ENCODE peak calls at places on chromosomes 12 and 14, in ten cellular contexts. C is dorsolateral prefrontal cortex, W is uterus, Q is A549, M is endodermal cell, O is tibial nerve, G is K562, N is GM12878, D is left ventricle myocardium inferior, V is mammary epithelial cell. T is an unnamed sample.
A peak's percentile ranks its signal among the peaks of the same experiment; 100 is the strongest.

GRCh38 chr14:34398024-34398423 is 64.0 kb downstream of the SPTSSA start:
- DNase-seq in M (no peak), O (no peak), N (no peak), C (no peak), D (no peak), Q (no peak), W (no peak), G (no peak), V (no peak), T (no peak)

GRCh38 chr14:61280092-61280525 is 1.0 kb downstream of the TMEM30B start:
- DNase-seq in V (no peak), G (no peak), D (peak; percentile 21), O (no peak), C (no peak), N (no peak), M (peak; percentile 73), Q (no peak), W (no peak), T (no peak)

GRCh38 chr14:26856832-26857508 is 259.1 kb upstream of the NOVA1 start:
- DNase-seq in G (no peak), M (no peak), N (no peak), C (no peak), V (no peak), W (no peak), D (no peak), Q (no peak), O (no peak), T (no peak)

GRCh38 chr14:63632932-63633514 is 8.6 kb downstream of the WDR89 start:
- DNase-seq in Q (peak; percentile 43), W (no peak), G (no peak), C (no peak), D (no peak), O (no peak), V (no peak), N (no peak), M (no peak), T (no peak)

GRCh38 chr14:75570797-75571196 is 7.6 kb upstream of the FLVCR2 start:
- DNase-seq in N (no peak), M (no peak), G (no peak), V (no peak), C (no peak), Q (no peak), W (no peak), D (no peak), O (no peak), T (no peak)

GRCh38 chr12:11967356-11968040 is 103.2 kb upstream of the BCL2L14 start:
- DNase-seq in V (no peak), G (no peak), D (no peak), C (peak; percentile 48), M (peak; percentile 38), O (no peak), Q (no peak), N (no peak), W (no peak), T (no peak)

GRCh38 chr12:31017535-31017934 is 56.1 kb upstream of the DDX11 start:
- DNase-seq in V (no peak), D (no peak), C (no peak), O (no peak), Q (no peak), N (no peak), M (peak; percentile 34), G (no peak), W (no peak), T (no peak)

GRCh38 chr12:119115296-119115905 is 63.3 kb upstream of the HSPB8 start:
- DNase-seq in N (no peak), G (peak; percentile 62), M (peak; percentile 91), C (no peak), D (no peak), O (peak; percentile 41), W (peak; percentile 15), Q (peak; percentile 41), V (no peak), T (peak; percentile 38)

GRCh38 chr14:24259282-24260025 is 3.5 kb downstream of the TGM1 start:
- DNase-seq in W (no peak), O (no peak), V (no peak), D (no peak), G (no peak), C (no peak), N (no peak), Q (no peak), M (no peak), T (peak; percentile 83)

GRCh38 chr14:54599932-54600331 is 33.0 kb downstream of the SAMD4A start:
- DNase-seq in M (no peak), Q (no peak), N (no peak), G (no peak), D (no peak), O (no peak), V (peak; percentile 20), C (no peak), W (no peak), T (no peak)

GRCh38 chr12:95963104-95963503 is 20.0 kb downstream of the AMDHD1 start:
- DNase-seq in N (no peak), Q (peak; percentile 10), O (no peak), D (no peak), C (no peak), M (peak; percentile 68), G (no peak), V (no peak), W (no peak), T (no peak)

GRCh38 chr14:96574633-96575191 is 72.5 kb downstream of the PAPOLA start:
- DNase-seq in O (no peak), C (no peak), W (peak; percentile 32), N (no peak), D (no peak), M (no peak), Q (no peak), G (no peak), V (peak; percentile 51), T (no peak)

GRCh38 chr12:42129595-42130204 is 15.0 kb downstream of the GXYLT1 start:
- DNase-seq in W (no peak), M (peak; percentile 72), N (no peak), C (no peak), O (peak; percentile 81), G (peak; percentile 26), Q (peak; percentile 40), D (no peak), V (peak; percentile 61), T (no peak)

GRCh38 chr14:58746261-58746660 is 108.5 kb downstream of the DACT1 start:
- DNase-seq in G (no peak), C (no peak), V (peak; percentile 82), Q (peak; percentile 47), D (no peak), M (no peak), W (no peak), N (no peak), O (no peak), T (no peak)

GRCh38 chr14:102554835-102555819 is 37.3 kb upstream of the RCOR1 start:
- DNase-seq in D (peak; percentile 44), W (peak; percentile 35), V (no peak), M (peak; percentile 93), N (no peak), G (no peak), Q (no peak), O (peak; percentile 13), C (no peak), T (peak; percentile 46)
- H3K4me3 ChIP-seq in D (peak overlapping the region; percentile 85), W (peak overlapping the region; percentile 64), V (peak overlapping the region; percentile 49), M (peak overlapping the region; percentile 62), N (peak overlapping the region; percentile 75), G (no peak overlapping the region), Q (no peak overlapping the region), O (peak overlapping the region; percentile 81), C (peak overlapping the region; percentile 76), T (peak overlapping the region; percentile 65)

DNA sequence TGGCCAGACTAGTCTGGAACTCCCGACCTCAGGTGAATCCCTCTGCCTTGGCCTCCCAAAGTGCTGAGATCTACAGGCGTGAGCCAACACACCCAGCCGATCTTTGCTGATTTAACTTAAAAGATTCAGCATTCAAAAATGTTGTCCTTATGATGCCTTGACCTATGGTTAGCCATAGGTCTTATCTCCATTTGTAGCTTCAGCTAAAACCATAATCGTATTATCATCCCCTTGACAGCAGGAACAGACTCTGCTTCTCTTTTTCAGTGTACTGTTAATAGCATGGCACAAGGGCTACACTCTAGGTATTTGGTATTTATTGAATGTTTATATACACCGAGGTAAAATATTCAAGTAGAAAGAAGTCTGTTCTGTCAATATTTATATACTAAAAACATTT is 15.3 kb downstream of the CCDC62 start:
- DNase-seq in D (no peak), Q (no peak), M (no peak), C (no peak), G (no peak), O (no peak), N (no peak), W (no peak), V (no peak), T (no peak)
- H3K27ac ChIP-seq in D (no peak overlapping the region), Q (no peak overlapping the region), M (no peak overlapping the region), C (no peak overlapping the region), G (no peak overlapping the region), O (no peak overlapping the region), N (no peak overlapping the region), W (no peak overlapping the region), V (no peak overlapping the region), T (no peak overlapping the region)

GRCh38 chr14:99326041-99326710 is 54.2 kb upstream of the BCL11B start:
- DNase-seq in G (no peak), D (no peak), Q (no peak), M (no peak), W (no peak), O (no peak), C (no peak), V (no peak), N (no peak), T (peak; percentile 5)

GRCh38 chr14:99327458-99328250 is 55.7 kb upstream of the BCL11B start:
- DNase-seq in V (peak; percentile 54), G (no peak), D (no peak), N (no peak), W (no peak), C (no peak), O (no peak), M (peak; percentile 76), Q (no peak), T (no peak)

GRCh38 chr14:99325016-99325415 is 53.0 kb upstream of the BCL11B start:
- DNase-seq in D (no peak), M (no peak), G (no peak), O (no peak), N (no peak), V (no peak), W (no peak), Q (no peak), C (no peak), T (no peak)

GRCh38 chr14:99325591-99325990 is 53.6 kb upstream of the BCL11B start:
- DNase-seq in Q (no peak), V (no peak), C (no peak), D (no peak), O (no peak), M (no peak), G (no peak), N (no peak), W (no peak), T (peak; percentile 26)

GRCh38 chr14:99327050-99327449 is 55.1 kb upstream of the BCL11B start:
- DNase-seq in Q (no peak), V (no peak), C (no peak), O (no peak), G (no peak), M (peak; percentile 44), D (no peak), N (no peak), W (no peak), T (no peak)
- TF ChIP-seq CTCF in Q (no peak), V (peak; percentile 8), C (no peak), O (no peak), G (no peak), M (peak; percentile 40), D (no peak), N (no peak), W (no peak), T (no peak)

DNA sequence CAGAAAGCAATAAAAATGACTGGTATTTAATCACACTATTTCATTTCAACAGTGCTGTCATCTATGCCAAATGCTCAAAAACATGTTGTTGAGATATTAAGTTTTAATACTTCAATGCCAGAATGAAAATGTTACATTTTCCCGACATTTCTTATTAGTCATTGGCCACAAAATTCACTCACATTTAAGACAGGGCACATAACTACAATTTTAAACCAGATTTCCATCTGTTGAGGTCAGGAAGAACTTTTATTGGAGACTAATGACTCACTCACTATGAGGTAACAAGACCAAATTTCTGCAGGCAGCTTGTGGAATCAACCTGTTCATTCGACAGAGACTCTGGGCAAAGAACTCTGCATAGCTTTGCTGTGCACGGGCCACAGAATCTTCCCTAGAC is 36.8 kb downstream of the PPTC7 start:
- DNase-seq in G (no peak), C (no peak), Q (no peak), M (peak; percentile 30), W (no peak), D (no peak), O (no peak), V (peak; percentile 92), N (no peak), T (no peak)
- H3K4me3 ChIP-seq in G (no peak overlapping the region), C (no peak overlapping the region), Q (no peak overlapping the region), M (no peak overlapping the region), W (no peak overlapping the region), D (peak overlapping the region; percentile 47), O (no peak overlapping the region), V (no peak overlapping the region), N (no peak overlapping the region), T (no peak overlapping the region)

T was measured in lung.